ENCODE peak calls at places on chromosomes 7 and 10, in five cellular contexts. G is naive B cell; W is head of caudate nucleus; R is GM12865; S is stimulated activated CD4-positive, alpha-beta T cell treated with anti-CD3 and anti-CD28 coated beads, Interleukin-1b, Interleukin-23, amount 100 ng/mL, for 24 hours. E is an unnamed sample.

GRCh38 chr10:130045091-130045652 is 65.5 kb downstream of the C10orf143 start:
- DNase-seq in G (no peak), W (no peak), R (no peak), S (no peak), E (no peak)

GRCh38 chr7:26157520-26158105 is 5.6 kb downstream of the NFE2L3 start:
- DNase-seq in G (no peak), W (no peak), R (no peak), S (no peak), E (no peak)

GRCh38 chr10:124496150-124496549 is 34.5 kb downstream of the LHPP start:
- DNase-seq in G (no peak), W (no peak), R (no peak), S (no peak), E (no peak)

GRCh38 chr10:4541292-4541691 is 284.7 kb upstream of the AKR1E2 start:
- DNase-seq in G (no peak), W (no peak), R (no peak), S (no peak), E (no peak)

GRCh38 chr7:45573636-45574470 is at the start of gene ADCY1:
- DNase-seq in G (no peak), W (no peak), R (peak), S (no peak), E (peak)

GRCh38 chr10:22958338-22958737 is 30.5 kb downstream of the ARMC3 start:
- DNase-seq in G (no peak), W (no peak), R (no peak), S (no peak), E (no peak)

GRCh38 chr10:123890246-123890645 is 1.4 kb downstream of the CPXM2 start:
- DNase-seq in G (no peak), W (peak), R (no peak), S (no peak), E (no peak)

GRCh38 chr10:110207805-110208613 is 604 bp downstream of the MXI1 start:
- DNase-seq in G (peak), W (no peak), R (peak), S (no peak), E (peak)

GRCh38 chr7:74572301-74573090 is 85.0 kb upstream of the GTF2I start:
- DNase-seq in G (no peak), W (peak), R (no peak), S (no peak), E (no peak)

GRCh38 chr10:73810735-73811465 is 498 bp downstream of the NDST2 start:
- DNase-seq in G (peak), W (peak), R (peak), S (peak), E (peak)

GRCh38 chr7:91344911-91345310 is 80.7 kb downstream of the FZD1 start:
- DNase-seq in G (no peak), W (no peak), R (peak), S (no peak), E (peak)

GRCh38 chr7:140683657-140684056 is 10.9 kb downstream of the ADCK2 start:
- DNase-seq in G (no peak), W (peak), R (no peak), S (no peak), E (no peak)

GRCh38 chr10:84427903-84428650 is 99.7 kb downstream of the CCSER2 start:
- DNase-seq in G (no peak), W (no peak), R (no peak), S (no peak), E (no peak)

GRCh38 chr10:29691564-29692064 is 56.8 kb upstream of the SVIL start:
- DNase-seq in G (no peak), W (no peak), R (no peak), S (no peak), E (no peak)

GRCh38 chr7:289756-290553 is at the start of gene FOXL3:
- DNase-seq in G (no peak), W (no peak), R (no peak), S (no peak), E (no peak)

E was measured in germinal center.